ENCODE peak calls at places on chromosomes 12 and 14, in ten cellular contexts. H is fibroblast of the aortic adventitia, R is cardiac fibroblast, T is adrenal gland, N is psoas muscle, J is stomach, A is H9, I is endothelial cell, W is lower lobe of right lung, S is K562. B is an unnamed sample.

GRCh38 chr12:46373303-46374182 is 970 bp upstream of the SLC38A2 start:
- DNase-seq in H (peak; percentile 52), R (peak; percentile 69), T (peak; percentile 58), N (peak; percentile 66), J (peak; percentile 51), A (peak; percentile 82), I (peak; percentile 67), W (peak; percentile 69), S (peak; percentile 19), B (peak; percentile 50)

GRCh38 chr12:105083551-105084105 is 630 bp downstream of the ALDH1L2 start:
- DNase-seq in H (peak; percentile 82), R (peak; percentile 76), T (peak; percentile 21), N (peak; percentile 78), J (peak; percentile 58), A (peak; percentile 46), I (no peak), W (peak; percentile 70), S (no peak), B (no peak)

GRCh38 chr12:6724409-6724797 is 557 bp downstream of the COPS7A start:
- DNase-seq in H (no peak), R (no peak), T (no peak), N (no peak), J (peak; percentile 27), A (no peak), I (peak; percentile 13), W (peak; percentile 53), S (no peak), B (peak; percentile 30)

GRCh38 chr12:104182621-104183378 is 32.8 kb upstream of the TXNRD1 start:
- DNase-seq in H (peak; percentile 73), R (peak; percentile 53), T (no peak), N (no peak), J (no peak), A (no peak), I (no peak), W (no peak), S (no peak), B (no peak)

GRCh38 chr14:79992799-79993198 is 218.5 kb downstream of the DIO2 start:
- DNase-seq in H (no peak), R (no peak), T (no peak), N (no peak), J (no peak), A (peak; percentile 38), I (no peak), W (no peak), S (no peak), B (no peak)

GRCh38 chr12:104596128-104596799 is 139.5 kb downstream of the CHST11 start:
- DNase-seq in H (peak; percentile 95), R (peak; percentile 94), T (no peak), N (no peak), J (no peak), A (no peak), I (no peak), W (no peak), S (no peak), B (no peak)

GRCh38 chr12:69130064-69130463 is 109.3 kb upstream of the CPSF6 start:
- DNase-seq in H (no peak), R (no peak), T (no peak), N (no peak), J (no peak), A (no peak), I (no peak), W (no peak), S (no peak), B (no peak)

GRCh38 chr12:76685246-76685678 is 78.7 kb upstream of the ZDHHC17 start:
- DNase-seq in H (peak; percentile 64), R (peak; percentile 74), T (no peak), N (no peak), J (no peak), A (peak; percentile 77), I (peak; percentile 18), W (no peak), S (no peak), B (no peak)

GRCh38 chr14:50318031-50318626 is 6.0 kb downstream of the DMAC2L start:
- DNase-seq in H (peak; percentile 75), R (peak; percentile 78), T (no peak), N (no peak), J (no peak), A (no peak), I (no peak), W (no peak), S (peak; percentile 13), B (no peak)

GRCh38 chr12:26046886-26047285 is 78.0 kb downstream of the BHLHE41 start:
- DNase-seq in H (no peak), R (no peak), T (no peak), N (no peak), J (no peak), A (no peak), I (no peak), W (no peak), S (no peak), B (no peak)

GRCh38 chr12:104816845-104817503 is 141.1 kb downstream of the SLC41A2 start:
- DNase-seq in H (no peak), R (no peak), T (no peak), N (no peak), J (no peak), A (no peak), I (no peak), W (no peak), S (no peak), B (no peak)

GRCh38 chr14:100975668-100976067 is 72.1 kb upstream of the RTL1 start:
- DNase-seq in H (no peak), R (no peak), T (no peak), N (no peak), J (no peak), A (no peak), I (no peak), W (no peak), S (no peak), B (no peak)

GRCh38 chr12:1391722-1392121 is 202.7 kb downstream of the FBXL14 start:
- DNase-seq in H (no peak), R (no peak), T (no peak), N (no peak), J (no peak), A (peak; percentile 46), I (peak; percentile 24), W (no peak), S (no peak), B (no peak)

GRCh38 chr14:24459331-24459730 is 16.8 kb upstream of the SDR39U1 start:
- DNase-seq in H (no peak), R (no peak), T (no peak), N (no peak), J (no peak), A (no peak), I (no peak), W (no peak), S (no peak), B (no peak)

GRCh38 chr12:79329933-79330332 is 360.8 kb downstream of the PAWR start:
- DNase-seq in H (no peak), R (no peak), T (no peak), N (no peak), J (no peak), A (no peak), I (no peak), W (no peak), S (no peak), B (no peak)

GRCh38 chr12:121214855-121215745 is 5.2 kb downstream of the P2RX4 start:
- DNase-seq in H (peak; percentile 87), R (peak; percentile 86), T (peak; percentile 61), N (no peak), J (peak; percentile 59), A (no peak), I (no peak), W (no peak), S (peak; percentile 20), B (no peak)

GRCh38 chr14:91387135-91387849 is 30.3 kb downstream of the CCDC88C start:
- DNase-seq in H (peak; percentile 49), R (peak; percentile 25), T (no peak), N (peak; percentile 26), J (no peak), A (no peak), I (no peak), W (peak; percentile 28), S (no peak), B (peak; percentile 87)

GRCh38 chr14:63454863-63455622 is 88.1 kb downstream of the PPP2R5E start:
- DNase-seq in H (peak; percentile 55), R (peak; percentile 63), T (no peak), N (no peak), J (peak; percentile 30), A (no peak), I (no peak), W (no peak), S (no peak), B (no peak)

GRCh38 chr12:58596381-58596780 is 323.9 kb downstream of the LRIG3 start:
- DNase-seq in H (no peak), R (no peak), T (no peak), N (no peak), J (no peak), A (no peak), I (no peak), W (no peak), S (no peak), B (peak; percentile 16)

GRCh38 chr14:41350476-41350875 is 256.2 kb upstream of the LRFN5 start:
- DNase-seq in H (no peak), R (no peak), T (no peak), N (no peak), J (no peak), A (no peak), I (no peak), W (no peak), S (no peak), B (no peak)

DNA sequence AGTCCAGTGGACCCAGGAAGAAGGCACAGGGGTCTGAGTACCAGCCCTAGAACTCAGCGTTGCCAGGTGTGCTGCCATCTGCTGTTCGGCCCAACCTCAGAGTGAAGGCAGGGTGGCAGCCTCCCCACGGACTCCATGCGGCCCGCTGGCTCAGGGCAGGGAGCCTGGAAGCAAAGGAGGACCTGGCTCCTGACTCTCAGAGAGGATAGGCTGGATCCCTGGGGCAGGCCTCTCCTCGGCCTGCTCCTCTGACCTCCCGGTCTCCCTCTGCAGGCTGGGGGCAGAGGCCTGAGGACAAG is 10.1 kb downstream of the MCRS1 start:
- DNase-seq in H (no peak), R (no peak), T (no peak), N (peak; percentile 52), J (no peak), A (no peak), I (no peak), W (no peak), S (no peak), B (no peak)
- TF ChIP-seq CTCF in H (no peak), R (peak; percentile 15), T (no peak), N (no peak), J (no peak), A (no peak), I (no peak), W (no peak), S (no peak), B (peak; percentile 39)

GRCh38 chr14:94317259-94317658 is 5.9 kb downstream of the SERPINA6 start:
- DNase-seq in H (peak; percentile 73), R (peak; percentile 71), T (no peak), N (no peak), J (no peak), A (no peak), I (no peak), W (no peak), S (no peak), B (peak; percentile 54)
- TF ChIP-seq CTCF in H (no peak), R (no peak), T (no peak), N (no peak), J (no peak), A (no peak), I (no peak), W (no peak), S (no peak), B (no peak)

GRCh38 chr12:111271674-111272418 is 97.0 kb downstream of the PHETA1 start:
- DNase-seq in H (peak; percentile 7), R (no peak), T (no peak), N (no peak), J (no peak), A (no peak), I (no peak), W (no peak), S (no peak), B (no peak)
- TF ChIP-seq CTCF in H (peak; percentile 23), R (peak; percentile 30), T (no peak), N (no peak), J (no peak), A (peak; percentile 59), I (no peak), W (no peak), S (peak; percentile 17), B (peak; percentile 40)

GRCh38 chr12:19507823-19508222 is 68.5 kb downstream of the AEBP2 start:
- DNase-seq in H (peak; percentile 64), R (peak; percentile 74), T (no peak), N (no peak), J (no peak), A (no peak), I (no peak), W (no peak), S (no peak), B (no peak)
- TF ChIP-seq CTCF in H (peak; percentile 44), R (peak; percentile 30), T (no peak), N (peak; percentile 24), J (no peak), A (no peak), I (no peak), W (peak; percentile 28), S (no peak), B (no peak)